ENCODE peak calls at places on chromosomes 2 and 18, in nine cellular contexts. G, U, X, J, B, F, Y, W and O are unnamed samples.

GRCh38 chr18:70991577-70991976 is 702.7 kb downstream of the SOCS6 start:
- DNase-seq in G (no peak), U (no peak), X (no peak), J (no peak), B (no peak), F (no peak), Y (no peak), W (no peak), O (no peak)

GRCh38 chr2:144937899-144938298 is 418.0 kb upstream of the ZEB2 start:
- DNase-seq in G (no peak), U (no peak), X (no peak), J (no peak), B (peak; percentile 25), F (no peak), Y (no peak), W (no peak), O (no peak)

GRCh38 chr2:222576390-222577081 is 79.4 kb downstream of the FARSB start:
- DNase-seq in G (no peak), U (no peak), X (no peak), J (no peak), B (no peak), F (no peak), Y (no peak), W (no peak), O (no peak)

GRCh38 chr2:165401285-165401852 is 68.1 kb upstream of the CSRNP3 start:
- DNase-seq in G (no peak), U (no peak), X (no peak), J (no peak), B (peak; percentile 34), F (peak; percentile 30), Y (peak; percentile 78), W (no peak), O (no peak)

GRCh38 chr2:183610724-183611123 is 486.5 kb downstream of the NUP35 start:
- DNase-seq in G (no peak), U (no peak), X (no peak), J (no peak), B (no peak), F (no peak), Y (no peak), W (no peak), O (no peak)

GRCh38 chr2:220185766-220186165 is 558.3 kb downstream of the SLC4A3 start:
- DNase-seq in G (no peak), U (no peak), X (no peak), J (no peak), B (no peak), F (no peak), Y (no peak), W (no peak), O (no peak)

GRCh38 chr2:231369580-231370428 is 25.7 kb upstream of the B3GNT7 start:
- DNase-seq in G (no peak), U (no peak), X (no peak), J (no peak), B (peak; percentile 37), F (no peak), Y (peak; percentile 46), W (no peak), O (peak; percentile 48)

GRCh38 chr2:69082430-69082997 is 69.5 kb downstream of the ANTXR1 start:
- DNase-seq in G (no peak), U (no peak), X (peak; percentile 55), J (peak; percentile 81), B (peak; percentile 23), F (peak; percentile 80), Y (no peak), W (no peak), O (no peak)

GRCh38 chr2:11692966-11693521 is 23.0 kb upstream of the NTSR2 start:
- DNase-seq in G (peak; percentile 23), U (peak; percentile 51), X (peak; percentile 77), J (no peak), B (peak; percentile 76), F (peak; percentile 53), Y (peak; percentile 73), W (peak; percentile 48), O (peak; percentile 58)

GRCh38 chr2:171432969-171433762 is 624 bp downstream of the METTL8 start:
- DNase-seq in G (no peak), U (peak; percentile 18), X (peak; percentile 72), J (no peak), B (no peak), F (peak; percentile 48), Y (peak; percentile 82), W (peak; percentile 16), O (no peak)

GRCh38 chr2:237181844-237182243 is 96.2 kb downstream of the COPS8 start:
- DNase-seq in G (no peak), U (no peak), X (no peak), J (no peak), B (no peak), F (peak; percentile 64), Y (no peak), W (no peak), O (no peak)

GRCh38 chr2:190843874-190844699 is 36.5 kb upstream of the GLS start:
- DNase-seq in G (no peak), U (no peak), X (no peak), J (no peak), B (no peak), F (peak; percentile 93), Y (peak; percentile 16), W (no peak), O (no peak)

GRCh38 chr2:109335586-109336266 is 206.7 kb downstream of the SH3RF3 start:
- DNase-seq in G (no peak), U (no peak), X (no peak), J (no peak), B (no peak), F (peak; percentile 43), Y (peak; percentile 60), W (no peak), O (no peak)

GRCh38 chr2:85470850-85471800 is 52.6 kb downstream of the SH2D6 start:
- DNase-seq in G (no peak), U (no peak), X (peak; percentile 60), J (peak; percentile 50), B (no peak), F (peak; percentile 15), Y (no peak), W (no peak), O (peak; percentile 88)

GRCh38 chr2:16665746-16666452 is at the start of gene CYRIA:
- DNase-seq in G (peak; percentile 65), U (peak; percentile 16), X (peak; percentile 77), J (peak; percentile 77), B (peak; percentile 63), F (no peak), Y (peak; percentile 68), W (peak; percentile 15), O (peak; percentile 83)

GRCh38 chr2:206462240-206462854 is 19.0 kb downstream of the ADAM23 start:
- DNase-seq in G (no peak), U (no peak), X (no peak), J (no peak), B (no peak), F (no peak), Y (no peak), W (no peak), O (no peak)

GRCh38 chr2:147026664-147027278 is 818.1 kb upstream of the ACVR2A start:
- DNase-seq in G (no peak), U (no peak), X (no peak), J (no peak), B (no peak), F (no peak), Y (no peak), W (no peak), O (no peak)

GRCh38 chr2:233410191-233410760 is 56.0 kb downstream of the DGKD start:
- DNase-seq in G (no peak), U (no peak), X (no peak), J (no peak), B (no peak), F (no peak), Y (no peak), W (no peak), O (no peak)

GRCh38 chr18:23143871-23144270 is 8.6 kb downstream of the CABLES1 start:
- DNase-seq in G (no peak), U (no peak), X (no peak), J (peak; percentile 77), B (no peak), F (no peak), Y (peak; percentile 70), W (no peak), O (no peak)

GRCh38 chr18:79896746-79897145 is 54.7 kb downstream of the SLC66A2 start:
- DNase-seq in G (no peak), U (no peak), X (no peak), J (no peak), B (no peak), F (no peak), Y (peak; percentile 20), W (no peak), O (no peak)

GRCh38 chr2:224284134-224284946 is 117.6 kb downstream of the FAM124B start:
- DNase-seq in G (no peak), U (no peak), X (peak; percentile 11), J (no peak), B (peak; percentile 19), F (peak; percentile 35), Y (peak; percentile 47), W (no peak), O (no peak)

GRCh38 chr18:75211002-75211621 is 515 bp downstream of the TSHZ1 start:
- DNase-seq in G (no peak), U (no peak), X (peak; percentile 21), J (no peak), B (no peak), F (no peak), Y (peak; percentile 54), W (no peak), O (no peak)

GRCh38 chr18:62282188-62282629 is 42.9 kb upstream of the TNFRSF11A start:
- DNase-seq in G (no peak), U (no peak), X (no peak), J (no peak), B (no peak), F (no peak), Y (no peak), W (no peak), O (no peak)

GRCh38 chr18:79567481-79568147 is 112.0 kb upstream of the CTDP1 start:
- DNase-seq in G (no peak), U (no peak), X (no peak), J (peak; percentile 86), B (peak; percentile 62), F (peak; percentile 30), Y (no peak), W (no peak), O (no peak)

GRCh38 chr2:34570266-34570872 is 971.3 kb upstream of the FAM98A start:
- DNase-seq in G (peak; percentile 1), U (no peak), X (peak; percentile 10), J (no peak), B (no peak), F (peak; percentile 34), Y (peak; percentile 52), W (no peak), O (no peak)

GRCh38 chr2:54604771-54605350 is 118.6 kb upstream of the EML6 start:
- DNase-seq in G (no peak), U (no peak), X (no peak), J (no peak), B (peak; percentile 50), F (no peak), Y (no peak), W (no peak), O (no peak)